ENCODE peak calls at places on chromosomes 2 and 18, in six cellular contexts. Y is amygdala; C is pancreas; F is activated CD4-positive, alpha-beta T cell treated with anti-CD3 and anti-CD28 coated beads, Interleukin-2, amount 50 U/mL, for 4 hours; A is GM12864; K is CD4-positive, alpha-beta memory T cell. J is an unnamed sample.

GRCh38 chr2:219418155-219418569 is at the start of gene DES:
- DNase-seq in Y (no peak), C (no peak), F (no peak), A (no peak), K (no peak), J (no peak)

GRCh38 chr2:26347286-26347865 is 787 bp upstream of the ADGRF3 start:
- DNase-seq in Y (no peak), C (no peak), F (no peak), A (no peak), K (no peak), J (no peak)

GRCh38 chr2:174752403-174753037 is 11.8 kb downstream of the CHRNA1 start:
- DNase-seq in Y (no peak), C (no peak), F (no peak), A (peak), K (peak), J (no peak)

GRCh38 chr2:135820003-135820618 is 16.9 kb downstream of the LCT start:
- DNase-seq in Y (no peak), C (no peak), F (peak), A (peak), K (peak), J (peak)

GRCh38 chr2:221704442-221704841 is 132.3 kb upstream of the EPHA4 start:
- DNase-seq in Y (no peak), C (no peak), F (no peak), A (no peak), K (no peak), J (no peak)

GRCh38 chr2:158006961-158007664 is 94.6 kb upstream of the UPP2 start:
- DNase-seq in Y (no peak), C (peak), F (no peak), A (no peak), K (no peak), J (no peak)

GRCh38 chr18:67771271-67771670 is 254.8 kb upstream of the DSEL start:
- DNase-seq in Y (no peak), C (no peak), F (no peak), A (no peak), K (no peak), J (no peak)

GRCh38 chr2:64750001-64750816 is 96.5 kb upstream of the SERTAD2 start:
- DNase-seq in Y (peak), C (peak), F (peak), A (no peak), K (peak), J (peak)

GRCh38 chr2:111624401-111625156 is 259.4 kb downstream of the ANAPC1 start:
- DNase-seq in Y (no peak), C (no peak), F (no peak), A (no peak), K (no peak), J (peak)

GRCh38 chr18:13446024-13446423 is 227.5 kb downstream of the LDLRAD4 start:
- DNase-seq in Y (no peak), C (no peak), F (no peak), A (no peak), K (no peak), J (no peak)

GRCh38 chr2:164714471-164714870 is 93.2 kb upstream of the GRB14 start:
- DNase-seq in Y (no peak), C (no peak), F (no peak), A (no peak), K (no peak), J (no peak)

GRCh38 chr2:241071677-241072111 is 30.4 kb downstream of the MTERF4 start:
- DNase-seq in Y (no peak), C (no peak), F (no peak), A (no peak), K (no peak), J (no peak)

GRCh38 chr2:199488772-199489400 is 31.1 kb upstream of the SATB2 start:
- DNase-seq in Y (no peak), C (peak), F (peak), A (no peak), K (no peak), J (no peak)

GRCh38 chr18:80109676-80110078 is 615 bp downstream of the ADNP2 start:
- DNase-seq in Y (no peak), C (peak), F (peak), A (no peak), K (peak), J (peak)

GRCh38 chr18:74397572-74397971 is 59.5 kb downstream of the DIPK1C start:
- DNase-seq in Y (no peak), C (no peak), F (no peak), A (no peak), K (no peak), J (no peak)

GRCh38 chr18:11719050-11719449 is 30.0 kb downstream of the GNAL start:
- DNase-seq in Y (no peak), C (no peak), F (no peak), A (no peak), K (no peak), J (no peak)

GRCh38 chr2:202265467-202266277 is at the start of gene NOP58:
- DNase-seq in Y (peak), C (peak), F (peak), A (peak), K (peak), J (peak)

GRCh38 chr18:29377346-29377745 is 1200.4 kb upstream of the CDH2 start:
- DNase-seq in Y (no peak), C (no peak), F (no peak), A (no peak), K (no peak), J (no peak)

GRCh38 chr2:173002751-173003541 is 72.7 kb upstream of the MAP3K20 start:
- DNase-seq in Y (no peak), C (no peak), F (no peak), A (no peak), K (no peak), J (no peak)

GRCh38 chr2:241547781-241548450 is 10.6 kb upstream of the BOK start:
- DNase-seq in Y (no peak), C (no peak), F (no peak), A (no peak), K (no peak), J (no peak)

GRCh38 chr2:232385660-232386489 is 7.3 kb downstream of the ALPP start:
- DNase-seq in Y (no peak), C (no peak), F (no peak), A (no peak), K (no peak), J (no peak)

GRCh38 chr2:217616936-217617335 is 385.9 kb downstream of the TNS1 start:
- DNase-seq in Y (no peak), C (no peak), F (no peak), A (no peak), K (no peak), J (no peak)

GRCh38 chr2:63051795-63052333 is 1.2 kb downstream of the OTX1 start:
- DNase-seq in Y (no peak), C (no peak), F (no peak), A (no peak), K (no peak), J (no peak)

GRCh38 chr2:32937602-32938450 is 8.9 kb upstream of the LTBP1 start:
- DNase-seq in Y (no peak), C (no peak), F (no peak), A (no peak), K (no peak), J (no peak)

GRCh38 chr2:175630319-175631246 is 371.5 kb downstream of the LNPK start:
- DNase-seq in Y (no peak), C (no peak), F (no peak), A (no peak), K (no peak), J (no peak)

GRCh38 chr18:12857215-12857924 is 26.7 kb downstream of the PTPN2 start:
- DNase-seq in Y (peak), C (no peak), F (no peak), A (no peak), K (no peak), J (no peak)

GRCh38 chr2:116747103-116747502 is 1067.4 kb upstream of the DDX18 start:
- DNase-seq in Y (no peak), C (no peak), F (no peak), A (no peak), K (no peak), J (no peak)

GRCh38 chr2:170155022-170155722 is 22.8 kb upstream of the MYO3B start:
- DNase-seq in Y (no peak), C (no peak), F (no peak), A (no peak), K (no peak), J (no peak)

GRCh38 chr2:163735692-163736432 is at the start of gene FIGN:
- DNase-seq in Y (peak), C (peak), F (no peak), A (no peak), K (no peak), J (no peak)

GRCh38 chr18:79200546-79201268 is 131.5 kb downstream of the ATP9B start:
- DNase-seq in Y (peak), C (peak), F (no peak), A (no peak), K (no peak), J (no peak)

GRCh38 chr18:59904051-59904601 is 4.3 kb downstream of the PMAIP1 start:
- DNase-seq in Y (no peak), C (no peak), F (no peak), A (no peak), K (no peak), J (no peak)

GRCh38 chr2:202051499-202052161 is 18.0 kb downstream of the FZD7 start:
- DNase-seq in Y (no peak), C (no peak), F (no peak), A (no peak), K (no peak), J (no peak)

GRCh38 chr2:82839046-82839445 is 1620.0 kb downstream of the SUCLG1 start:
- DNase-seq in Y (no peak), C (no peak), F (no peak), A (no peak), K (no peak), J (no peak)

GRCh38 chr2:227828385-227828990 is 14.8 kb downstream of the CCL20 start:
- DNase-seq in Y (no peak), C (no peak), F (no peak), A (no peak), K (no peak), J (no peak)

GRCh38 chr2:152611458-152612231 is 105.6 kb downstream of the PRPF40A start:
- DNase-seq in Y (peak), C (no peak), F (no peak), A (peak), K (no peak), J (peak)

J was measured in immature natural killer cell.